ENCODE peak calls at places on chromosomes 11 and 22, in eight cellular contexts. X, N, H, G, Y, A, O and W are unnamed samples.
A peak's percentile ranks its signal among the peaks of the same experiment; 100 is the strongest.

GRCh38 chr11:11363674-11364073 is 10.6 kb upstream of the CSNK2A3 start:
- DNase-seq in H (no peak), O (no peak), A (no peak), N (no peak), G (no peak), Y (no peak), X (no peak), W (no peak)

GRCh38 chr11:69750875-69751597 is 24.1 kb downstream of the FGF4 start:
- DNase-seq in Y (no peak), N (no peak), X (no peak), A (no peak), H (no peak), O (no peak), G (no peak), W (no peak)

GRCh38 chr11:131661137-131661536 is 290.7 kb downstream of the NTM start:
- DNase-seq in H (no peak), A (no peak), G (no peak), O (peak; percentile 32), Y (no peak), X (no peak), N (no peak), W (peak; percentile 30)

GRCh38 chr11:68643576-68643975 is 40.8 kb upstream of the GAL start:
- DNase-seq in A (no peak), N (no peak), G (no peak), H (peak; percentile 31), X (peak; percentile 26), O (peak; percentile 21), Y (no peak), W (no peak)

GRCh38 chr11:85810521-85810870 is 445 bp downstream of the SYTL2 start:
- DNase-seq in A (no peak), H (no peak), X (no peak), G (peak; percentile 17), O (no peak), Y (no peak), N (no peak), W (no peak)

GRCh38 chr11:4385978-4386740 is 7.3 kb downstream of the TRIM21 start:
- DNase-seq in N (no peak), Y (no peak), X (no peak), A (no peak), H (no peak), O (no peak), G (no peak), W (no peak)

GRCh38 chr11:123325535-123325934 is 104.5 kb upstream of the GRAMD1B start:
- DNase-seq in O (no peak), X (peak; percentile 6), Y (no peak), N (no peak), A (no peak), H (no peak), G (no peak), W (no peak)

GRCh38 chr22:22800716-22801115 is 86.9 kb upstream of the IGLL5 start:
- DNase-seq in X (no peak), N (no peak), O (peak; percentile 4), Y (no peak), A (no peak), G (no peak), H (no peak), W (no peak)

GRCh38 chr11:94948070-94948617 is 25.2 kb downstream of the CWC15 start:
- DNase-seq in X (peak; percentile 95), A (no peak), G (no peak), Y (no peak), H (no peak), O (peak; percentile 76), N (peak; percentile 65), W (peak; percentile 75)

GRCh38 chr11:100560606-100561005 is 126.5 kb upstream of the ARHGAP42 start:
- DNase-seq in G (no peak), H (no peak), A (no peak), X (no peak), N (no peak), O (no peak), Y (no peak), W (no peak)

GRCh38 chr11:11450744-11451362 is 97.8 kb upstream of the CSNK2A3 start:
- DNase-seq in A (no peak), Y (no peak), H (no peak), G (no peak), O (peak; percentile 87), X (peak; percentile 17), N (peak; percentile 10), W (peak; percentile 81)

GRCh38 chr22:41048791-41049717 is 43.3 kb upstream of the EP300 start:
- DNase-seq in O (peak; percentile 80), N (peak; percentile 51), A (peak; percentile 33), G (peak; percentile 62), X (peak; percentile 3), H (peak; percentile 91), Y (no peak), W (peak; percentile 92)

GRCh38 chr11:73916435-73916834 is 34.4 kb upstream of the DNAJB13 start:
- DNase-seq in X (no peak), H (no peak), G (no peak), N (no peak), A (no peak), O (peak; percentile 53), Y (no peak), W (no peak)

GRCh38 chr11:82533628-82534353 is 199.9 kb downstream of the FAM181B start:
- DNase-seq in Y (no peak), X (no peak), A (no peak), H (no peak), O (no peak), N (no peak), G (no peak), W (no peak)

GRCh38 chr11:110184974-110185597 is 91.9 kb downstream of the ZC3H12C start:
- DNase-seq in Y (no peak), N (peak; percentile 74), G (no peak), H (no peak), X (no peak), A (no peak), O (peak; percentile 83), W (peak; percentile 44)